ENCODE peak calls at places on chromosomes 16 and 17, in nine cellular contexts. O is mucosa of descending colon, F is left lung, D is dorsolateral prefrontal cortex, J is A673, I is cardiac muscle cell, T is pancreas, H is fibroblast of the aortic adventitia, Z is epithelial cell of esophagus. W is an unnamed sample.

GRCh38 chr16:71885261-71885650 is 1.3 kb upstream of the ZNF821 start:
- DNase-seq in Z (peak), I (no peak), O (no peak), D (no peak), T (no peak), J (no peak), F (no peak), H (no peak), W (no peak)

GRCh38 chr17:48358203-48358602 is 71.8 kb downstream of the SKAP1 start:
- DNase-seq in T (no peak), D (no peak), Z (no peak), J (no peak), H (no peak), I (no peak), F (no peak), O (no peak), W (no peak)

GRCh38 chr16:74902161-74902560 is 82.8 kb downstream of the WDR59 start:
- DNase-seq in Z (no peak), O (no peak), T (no peak), J (no peak), F (no peak), I (no peak), H (no peak), D (no peak), W (no peak)

GRCh38 chr17:42016952-42017865 is at the start of gene DNAJC7:
- DNase-seq in F (peak), O (peak), J (peak), I (peak), H (peak), D (peak), T (peak), Z (peak), W (peak)

GRCh38 chr16:49515861-49516260 is 142.3 kb downstream of the C16orf78 start:
- DNase-seq in H (no peak), O (peak), F (no peak), T (no peak), D (no peak), I (no peak), J (no peak), Z (no peak), W (no peak)

GRCh38 chr17:81027038-81027437 is 7.9 kb upstream of the BAIAP2 start:
- DNase-seq in Z (no peak), D (peak), O (peak), F (peak), I (no peak), T (no peak), J (no peak), H (peak), W (no peak)

GRCh38 chr17:39652635-39653315 is 12.4 kb upstream of the TCAP start:
- DNase-seq in I (no peak), J (no peak), H (no peak), Z (no peak), D (no peak), F (no peak), T (no peak), O (no peak), W (no peak)

GRCh38 chr17:76384222-76384986 is at the start of gene SPHK1:
- DNase-seq in D (peak), F (peak), H (peak), J (peak), T (peak), O (peak), Z (peak), I (peak), W (peak)

GRCh38 chr16:16938009-16938408 is 532.8 kb downstream of the XYLT1 start:
- DNase-seq in F (no peak), J (no peak), Z (no peak), D (no peak), H (no peak), I (no peak), O (no peak), T (no peak), W (no peak)

GRCh38 chr16:11665071-11665491 is 3.2 kb upstream of the SNN start:
- DNase-seq in D (no peak), H (no peak), Z (no peak), I (no peak), T (no peak), F (no peak), O (no peak), J (no peak), W (no peak)

GRCh38 chr16:30541502-30542329 is 7.1 kb upstream of the ZNF747 start:
- DNase-seq in Z (no peak), I (peak), H (peak), F (peak), J (no peak), O (no peak), T (no peak), D (no peak), W (no peak)

GRCh38 chr17:7383742-7384488 is 3.0 kb downstream of the TNK1 start:
- DNase-seq in I (peak), D (peak), Z (peak), F (peak), O (peak), T (no peak), J (peak), H (no peak), W (peak)

GRCh38 chr16:67967183-67967955 is 1.1 kb downstream of the SLC12A4 start:
- DNase-seq in J (peak), I (no peak), O (no peak), F (no peak), T (no peak), Z (peak), H (peak), D (no peak), W (peak)

GRCh38 chr16:23408242-23409201 is 44.5 kb downstream of the COG7 start:
- DNase-seq in I (peak), F (no peak), Z (peak), T (peak), H (peak), D (peak), J (peak), O (peak), W (no peak)

DNA sequence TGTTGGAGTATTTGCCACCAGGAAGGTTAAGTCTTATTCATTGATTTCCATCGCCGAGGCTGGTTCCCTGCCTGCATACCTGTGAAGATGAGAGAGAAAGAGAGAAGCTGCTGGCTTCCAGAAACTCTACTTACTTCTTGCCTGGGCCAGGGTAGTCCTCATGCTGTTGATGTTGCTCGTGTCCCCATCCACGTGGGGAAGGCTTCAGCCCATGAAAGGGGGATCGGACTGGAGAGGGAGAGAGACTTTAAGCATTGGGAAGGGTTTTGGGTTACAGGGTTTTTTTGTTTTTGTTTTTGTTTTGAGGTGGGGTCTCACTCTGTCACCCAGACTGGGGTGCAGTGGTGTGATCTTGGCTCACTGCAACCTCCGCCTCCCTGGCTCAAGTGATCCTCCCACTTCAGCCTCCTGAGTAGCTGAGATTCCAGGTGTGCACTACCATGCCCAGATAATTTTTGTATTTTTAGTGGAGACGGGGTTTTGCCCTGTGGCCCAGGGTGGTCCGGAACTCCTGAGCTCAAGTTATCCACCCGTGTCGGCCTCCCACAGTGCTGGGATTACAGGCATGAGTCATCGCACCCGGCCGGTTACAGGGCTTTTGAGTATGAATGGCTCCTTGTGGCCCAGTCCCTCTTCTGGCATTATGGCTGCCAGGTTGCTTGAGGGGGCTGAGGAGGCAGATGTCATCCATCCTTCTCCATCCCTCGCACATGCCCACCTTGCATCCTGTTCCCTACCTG is 26.6 kb downstream of the ITGB3 start:
- DNase-seq in T (no peak), D (no peak), O (no peak), H (no peak), Z (no peak), F (no peak), J (peak), I (peak), W (no peak)
- H3K4me3 ChIP-seq in T (no peak), D (no peak), O (no peak), H (no peak), Z (no peak), F (no peak), J (no peak), I (no peak), W (no peak)

GRCh38 chr17:70098030-70098429 is 23.0 kb downstream of the KCNJ16 start:
- DNase-seq in O (no peak), H (no peak), I (no peak), F (no peak), Z (peak), J (peak), T (no peak), D (no peak), W (no peak)

GRCh38 chr17:70099884-70100283 is 24.9 kb downstream of the KCNJ16 start:
- DNase-seq in T (no peak), Z (no peak), D (no peak), H (no peak), J (no peak), O (no peak), F (no peak), I (no peak), W (no peak)

GRCh38 chr17:70102531-70102930 is 27.5 kb downstream of the KCNJ16 start:
- DNase-seq in O (no peak), H (no peak), D (no peak), T (no peak), J (no peak), I (no peak), Z (no peak), F (no peak), W (no peak)

GRCh38 chr17:70099267-70099666 is 24.2 kb downstream of the KCNJ16 start:
- DNase-seq in H (no peak), D (no peak), J (no peak), Z (no peak), I (no peak), F (no peak), T (no peak), O (no peak), W (no peak)

GRCh38 chr17:70100983-70101382 is 26.0 kb downstream of the KCNJ16 start:
- DNase-seq in Z (peak), I (no peak), J (no peak), D (no peak), H (peak), F (no peak), O (no peak), T (no peak), W (no peak)
- TF ChIP-seq CTCF in Z (peak), I (no peak), J (no peak), D (no peak), H (peak), F (no peak), O (no peak), T (no peak), W (no peak)

DNA sequence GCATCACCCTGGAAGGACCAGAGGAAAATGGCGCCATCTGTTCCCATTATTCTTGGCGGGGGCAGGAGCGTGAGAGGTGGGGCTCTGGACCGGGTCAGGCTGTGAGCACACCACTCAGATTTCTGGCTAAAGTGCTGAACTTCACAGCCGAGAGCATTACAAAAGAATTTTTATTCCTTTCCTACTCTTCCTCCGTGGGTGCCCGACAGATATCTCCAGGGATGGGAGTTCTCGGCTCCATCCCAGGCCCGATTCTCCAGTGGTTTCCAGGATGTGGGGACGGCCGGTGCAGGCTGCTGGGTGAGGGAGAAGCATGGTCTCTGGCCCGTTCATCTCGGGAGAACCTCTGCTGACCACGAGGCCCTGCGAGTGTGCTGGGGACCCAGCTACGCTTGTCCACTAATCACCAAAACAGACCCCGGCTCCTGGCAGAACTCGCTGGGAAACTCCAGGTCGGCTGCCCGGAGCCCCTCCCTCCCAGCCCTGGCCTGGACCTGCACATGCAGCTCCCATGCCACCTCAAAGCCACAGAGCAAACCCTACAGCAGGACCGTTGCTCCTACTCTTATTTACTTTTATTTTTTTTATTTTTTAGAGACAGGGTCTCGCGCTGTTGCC is 36.7 kb upstream of the ZNF469 start:
- DNase-seq in F (peak), Z (no peak), J (no peak), H (no peak), O (peak), D (no peak), I (no peak), T (no peak), W (no peak)
- H3K4me3 ChIP-seq in F (no peak), Z (no peak), J (no peak), H (no peak), O (no peak), D (no peak), I (no peak), T (no peak), W (no peak)

GRCh38 chr16:88310796-88311605 is 71.8 kb upstream of the ZNF469 start:
- DNase-seq in T (no peak), J (no peak), Z (no peak), D (no peak), I (no peak), F (peak), O (no peak), H (no peak), W (no peak)
- TF ChIP-seq CTCF in T (no peak), J (no peak), Z (no peak), D (no peak), I (no peak), F (no peak), O (no peak), H (no peak), W (no peak)

DNA sequence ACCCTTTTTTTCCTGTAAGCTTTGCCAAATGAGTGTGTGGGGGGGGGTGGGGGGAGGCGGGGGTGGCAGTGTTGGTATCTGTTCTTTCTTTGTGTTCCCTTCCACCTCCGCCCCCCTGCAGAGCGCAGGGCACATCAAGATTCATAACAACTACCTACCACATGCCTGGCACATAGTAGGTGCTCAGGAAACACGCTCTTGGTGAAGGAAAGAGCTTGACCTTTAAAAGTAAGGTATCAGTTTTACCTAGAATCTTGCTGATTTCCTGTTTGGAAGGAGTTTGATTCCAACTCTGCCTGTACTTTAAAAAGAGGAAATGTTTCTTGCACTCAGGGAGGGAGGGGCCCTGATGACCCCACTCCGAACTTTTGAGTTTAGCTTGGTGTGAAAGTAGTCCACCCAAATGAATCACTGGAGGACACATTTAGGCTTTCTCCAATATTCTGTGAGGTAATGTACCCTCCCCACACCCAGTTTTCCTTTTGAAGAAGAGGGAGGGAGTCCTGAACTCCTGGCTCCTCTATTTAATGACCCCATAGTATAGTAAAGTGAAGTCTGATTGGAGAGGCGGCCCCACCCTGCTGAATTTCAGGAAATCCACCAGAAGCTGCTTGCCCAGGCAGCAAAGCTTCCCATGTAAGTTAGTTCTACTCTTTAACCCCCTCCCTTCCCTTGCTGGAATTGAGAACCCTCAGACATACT is 549 bp upstream of the FAM20A start:
- DNase-seq in I (no peak), Z (no peak), O (no peak), J (no peak), T (no peak), H (peak), F (no peak), D (no peak), W (no peak)
- H3K4me3 ChIP-seq in I (peak), Z (no peak), O (no peak), J (peak), T (no peak), H (peak), F (peak), D (peak), W (no peak)

W was measured in GM12865.